ENCODE peak calls at places on chromosome 14, in six cellular contexts. M is hepatocyte, V is HCT116, R is GM23338, E is GM23248, K is MM.1S. T is an unnamed sample.

GRCh38 chr14:100785338-100785615 is 40.6 kb upstream of the MEG3 start:
- DNase-seq in M (no peak), V (no peak), R (no peak), E (no peak), K (no peak), T (no peak)

GRCh38 chr14:54653764-54654469 is 87.0 kb downstream of the SAMD4A start:
- DNase-seq in M (peak), V (no peak), R (no peak), E (peak), K (no peak), T (peak)

GRCh38 chr14:39726563-39726962 is 294.3 kb upstream of the FBXO33 start:
- DNase-seq in M (no peak), V (no peak), R (no peak), E (no peak), K (no peak), T (no peak)

GRCh38 chr14:68815288-68816182 is 22.7 kb upstream of the ZFP36L1 start:
- DNase-seq in M (no peak), V (no peak), R (no peak), E (peak), K (no peak), T (no peak)

GRCh38 chr14:42013560-42013959 is 406.9 kb downstream of the LRFN5 start:
- DNase-seq in M (no peak), V (no peak), R (no peak), E (peak), K (no peak), T (no peak)

GRCh38 chr14:100576091-100577085 is 10.8 kb downstream of the BEGAIN start:
- DNase-seq in M (no peak), V (no peak), R (no peak), E (no peak), K (no peak), T (no peak)

GRCh38 chr14:104092931-104093365 is 7.4 kb downstream of the ASPG start:
- DNase-seq in M (no peak), V (no peak), R (no peak), E (no peak), K (no peak), T (no peak)

GRCh38 chr14:93015505-93015904 is 92.6 kb downstream of the CHGA start:
- DNase-seq in M (no peak), V (no peak), R (no peak), E (no peak), K (no peak), T (no peak)

GRCh38 chr14:35533357-35534129 is 421 bp upstream of the INSM2 start:
- DNase-seq in M (peak), V (no peak), R (peak), E (peak), K (peak), T (peak)

GRCh38 chr14:25033358-25033757 is 16.6 kb downstream of the STXBP6 start:
- DNase-seq in M (no peak), V (no peak), R (no peak), E (no peak), K (no peak), T (no peak)

GRCh38 chr14:71487941-71488340 is 444.3 kb upstream of the RGS6 start:
- DNase-seq in M (no peak), V (no peak), R (no peak), E (peak), K (no peak), T (no peak)

GRCh38 chr14:105267820-105268548 is 19.7 kb downstream of the BTBD6 start:
- DNase-seq in M (no peak), V (no peak), R (no peak), E (no peak), K (no peak), T (no peak)

GRCh38 chr14:75153295-75153694 is 23.1 kb downstream of the TMED10 start:
- DNase-seq in M (peak), V (no peak), R (no peak), E (no peak), K (no peak), T (peak)

GRCh38 chr14:104119700-104120251 is 18.6 kb upstream of the KIF26A start:
- DNase-seq in M (no peak), V (no peak), R (no peak), E (no peak), K (no peak), T (no peak)

GRCh38 chr14:104926619-104927431 is 2.1 kb downstream of the PLD4 start:
- DNase-seq in M (no peak), V (no peak), R (peak), E (no peak), K (peak), T (no peak)

GRCh38 chr14:103188691-103189480 is 65.6 kb downstream of the TNFAIP2 start:
- DNase-seq in M (peak), V (no peak), R (peak), E (peak), K (no peak), T (peak)

DNA sequence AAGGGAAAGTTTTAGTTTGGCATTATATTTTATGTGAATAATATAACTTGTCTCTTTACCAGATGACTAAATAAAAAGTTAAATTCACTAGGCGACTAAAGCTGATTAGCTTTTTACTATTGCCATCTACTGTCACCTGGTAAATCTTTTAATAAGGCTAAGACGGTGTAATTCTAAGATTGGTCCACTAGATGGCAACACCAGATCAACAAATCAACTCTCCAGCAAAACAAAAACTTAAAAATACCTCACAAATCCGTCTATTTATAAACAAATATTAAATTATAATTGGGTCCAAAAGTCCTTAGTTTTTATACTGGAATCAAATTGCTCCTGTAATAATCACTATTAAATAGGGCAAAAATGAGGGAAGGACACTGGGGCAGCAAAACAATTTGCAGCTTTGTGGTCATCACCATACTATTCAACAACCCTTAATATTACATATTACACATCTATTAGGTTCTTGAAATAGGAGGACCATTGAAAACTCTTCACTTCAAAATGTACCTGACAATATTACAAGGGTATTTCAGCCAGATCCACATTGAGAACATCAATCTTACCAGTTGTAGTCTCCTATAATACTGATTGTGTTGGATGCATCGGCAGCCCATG is 47.9 kb downstream of the GALC start:
- DNase-seq in M (peak), V (peak), R (peak), E (peak), K (peak), T (peak)
- TF ChIP-seq EZH2phosphoT487 in M (no peak), V (no peak), R (no peak), E (no peak), K (no peak), T (no peak)

DNA sequence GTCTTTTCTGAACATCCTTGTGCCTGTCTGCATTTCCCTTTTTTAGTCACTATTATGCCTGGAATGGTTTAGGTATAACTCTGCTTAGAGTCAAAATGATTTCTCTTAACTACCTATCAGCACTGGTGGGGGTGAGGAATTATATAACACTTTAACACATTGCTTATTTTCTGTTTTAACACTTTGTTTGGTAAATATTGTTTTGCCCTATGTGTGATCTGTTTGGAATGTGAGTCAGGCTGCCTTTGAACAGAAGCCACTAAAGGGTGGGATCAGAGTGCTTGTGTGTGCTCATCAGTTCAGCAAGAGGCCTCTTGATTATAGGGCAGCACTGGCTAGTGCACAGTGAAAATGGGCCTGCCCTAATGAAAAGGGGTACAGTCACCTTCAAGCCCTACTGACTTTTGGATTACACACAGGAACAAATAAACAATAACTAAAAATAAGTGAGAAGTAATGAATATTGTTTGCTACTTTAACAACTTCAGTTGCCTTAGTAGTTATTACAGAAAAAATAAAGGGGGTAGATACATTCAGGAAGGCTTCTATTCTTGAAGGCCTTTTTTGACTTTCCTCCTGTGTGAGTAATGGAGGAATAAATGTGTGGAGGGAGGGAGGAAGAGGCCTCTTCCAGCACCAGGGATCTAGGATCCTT is 23.2 kb downstream of the NGDN start:
- DNase-seq in M (no peak), V (no peak), R (no peak), E (peak), K (no peak), T (no peak)
- TF ChIP-seq EZH2phosphoT487 in M (no peak), V (no peak), R (no peak), E (no peak), K (no peak), T (no peak)

GRCh38 chr14:60756847-60757246 is 22.3 kb downstream of the MNAT1 start:
- DNase-seq in M (no peak), V (no peak), R (no peak), E (peak), K (no peak), T (no peak)
- TF ChIP-seq EZH2phosphoT487 in M (no peak), V (no peak), R (no peak), E (no peak), K (no peak), T (no peak)

GRCh38 chr14:52834440-52834842 is 43.0 kb upstream of the GNPNAT1 start:
- DNase-seq in M (peak), V (no peak), R (no peak), E (peak), K (no peak), T (no peak)
- TF ChIP-seq EZH2phosphoT487 in M (no peak), V (no peak), R (no peak), E (no peak), K (no peak), T (no peak)

GRCh38 chr14:34301107-34301734 is 160.8 kb downstream of the SPTSSA start:
- DNase-seq in M (peak), V (peak), R (peak), E (peak), K (peak), T (peak)
- TF ChIP-seq EZH2phosphoT487 in M (no peak), V (no peak), R (no peak), E (no peak), K (no peak), T (no peak)

GRCh38 chr14:76760331-76761197 is 704 bp upstream of the VASH1 start:
- DNase-seq in M (no peak), V (no peak), R (no peak), E (no peak), K (no peak), T (no peak)

GRCh38 chr14:76761198-76761848 is at the start of gene VASH1:
- DNase-seq in M (peak), V (peak), R (peak), E (peak), K (peak), T (peak)

GRCh38 chr14:76763362-76764041 is 2.2 kb downstream of the VASH1 start:
- DNase-seq in M (no peak), V (no peak), R (no peak), E (peak), K (no peak), T (no peak)

GRCh38 chr14:76762617-76763361 is 1.5 kb downstream of the VASH1 start:
- DNase-seq in M (no peak), V (no peak), R (no peak), E (peak), K (no peak), T (no peak)

GRCh38 chr14:76761849-76762616 is 765 bp downstream of the VASH1 start:
- DNase-seq in M (no peak), V (no peak), R (no peak), E (peak), K (no peak), T (no peak)
- TF ChIP-seq EZH2phosphoT487 in M (no peak), V (no peak), R (no peak), E (no peak), K (no peak), T (peak)

DNA sequence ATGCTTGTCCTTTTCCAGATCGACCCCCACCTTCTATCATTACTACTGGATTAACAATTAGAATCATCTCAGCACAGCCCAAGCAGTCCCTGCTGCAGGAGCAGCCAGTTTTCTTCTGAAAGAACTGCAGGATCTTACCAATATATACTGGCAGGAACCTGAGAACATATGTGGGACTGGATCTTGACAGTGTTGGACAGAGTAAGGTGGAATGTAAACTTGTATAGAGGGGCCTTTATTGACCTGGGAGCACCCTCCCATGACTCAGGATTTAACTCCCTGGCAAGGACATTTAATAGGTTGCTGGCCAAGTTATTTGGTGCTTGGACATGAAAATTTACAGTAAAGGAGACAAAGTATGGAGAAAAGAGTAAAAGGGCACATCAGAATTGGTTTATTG is 66.2 kb upstream of the TMX1 start:
- DNase-seq in M (no peak), V (no peak), R (no peak), E (no peak), K (no peak), T (no peak)
- TF ChIP-seq EZH2phosphoT487 in M (no peak), V (no peak), R (no peak), E (no peak), K (no peak), T (no peak)